ENCODE peak calls at places on chromosomes 6 and 20, in four cellular contexts. U, D, B and V are unnamed samples.

GRCh38 chr6:134911532-134911931 is 38.4 kb downstream of the ALDH8A1 start:
- DNase-seq in D (no peak), U (no peak), B (no peak), V (no peak)

GRCh38 chr6:42694586-42694985 is 27.8 kb downstream of the PRPH2 start:
- DNase-seq in D (no peak), U (no peak), B (no peak), V (no peak)

GRCh38 chr20:38152175-38153010 is 12.7 kb downstream of the TGM2 start:
- DNase-seq in D (no peak), B (no peak), U (peak), V (peak)

GRCh38 chr6:102355578-102355977 is 962.1 kb downstream of the GRIK2 start:
- DNase-seq in B (no peak), D (no peak), U (no peak), V (no peak)

GRCh38 chr20:63090682-63091571 is 84.2 kb upstream of the BHLHE23 start:
- DNase-seq in U (no peak), B (no peak), D (no peak), V (no peak)

GRCh38 chr6:87281426-87281825 is 41.0 kb upstream of the SMIM8 start:
- DNase-seq in U (no peak), D (no peak), B (no peak), V (no peak)

GRCh38 chr6:111087871-111088667 is 766 bp downstream of the SLC16A10 start:
- DNase-seq in D (no peak), B (peak), U (peak), V (peak)

GRCh38 chr6:133502451-133503259 is 261.5 kb downstream of the EYA4 start:
- DNase-seq in U (no peak), B (no peak), D (no peak), V (no peak)

GRCh38 chr20:17885544-17885943 is 83.0 kb downstream of the SNX5 start:
- DNase-seq in U (no peak), B (no peak), D (no peak), V (no peak)

GRCh38 chr20:58550661-58551060 is 35.5 kb upstream of the APCDD1L start:
- DNase-seq in B (no peak), U (no peak), D (no peak), V (no peak)

GRCh38 chr6:114342086-114342825 is 567 bp downstream of the HS3ST5 start:
- DNase-seq in B (peak), U (peak), D (no peak), V (peak)

GRCh38 chr6:79778794-79779193 is 147.7 kb downstream of the SH3BGRL2 start:
- DNase-seq in U (no peak), B (no peak), D (no peak), V (no peak)

GRCh38 chr6:133953634-133954415 is 801 bp downstream of the TBPL1 start:
- DNase-seq in B (no peak), D (no peak), U (no peak), V (no peak)

GRCh38 chr20:4684837-4685413 is 36.8 kb upstream of the PRND start:
- DNase-seq in U (no peak), B (no peak), D (no peak), V (no peak)

GRCh38 chr20:32674362-32674789 is 635 bp upstream of the C20orf203 start:
- DNase-seq in B (no peak), D (no peak), U (peak), V (peak)

GRCh38 chr6:124487778-124488431 is 474.3 kb upstream of the RNF217 start:
- DNase-seq in D (peak), U (no peak), B (no peak), V (no peak)

GRCh38 chr20:58553166-58553696 is 38.0 kb upstream of the APCDD1L start:
- DNase-seq in B (no peak), U (no peak), D (no peak), V (no peak)

GRCh38 chr6:16760536-16761468 is at the start of gene ATXN1:
- DNase-seq in B (peak), U (peak), D (no peak), V (peak)

GRCh38 chr6:37204014-37204751 is 34.2 kb downstream of the PIM1 start:
- DNase-seq in U (no peak), D (no peak), B (no peak), V (no peak)

GRCh38 chr6:121826156-121826810 is 390.8 kb downstream of the GJA1 start:
- DNase-seq in U (no peak), B (no peak), D (peak), V (no peak)

GRCh38 chr20:32569380-32570305 is 15.5 kb downstream of the NOL4L start:
- DNase-seq in U (no peak), B (no peak), D (no peak), V (no peak)

GRCh38 chr20:50828363-50829136 is 33.7 kb downstream of the BCAS4 start:
- DNase-seq in U (no peak), D (no peak), B (no peak), V (no peak)

GRCh38 chr20:3080939-3081388 is 3.6 kb downstream of the AVP start:
- DNase-seq in D (no peak), U (no peak), B (no peak), V (no peak)

GRCh38 chr20:48659888-48660287 is 167.9 kb downstream of the PREX1 start:
- DNase-seq in B (no peak), U (no peak), D (no peak), V (no peak)

GRCh38 chr6:108570518-108570917 is 9.8 kb downstream of the FOXO3 start:
- DNase-seq in B (no peak), D (no peak), U (no peak), V (no peak)
- TF ChIP-seq CTCF in B (no peak), D (peak), U (peak), V (peak)

GRCh38 chr6:69832558-69832957 is 33.8 kb upstream of the COL19A1 start:
- DNase-seq in U (no peak), B (no peak), D (no peak), V (no peak)

GRCh38 chr6:69825904-69826303 is 29.1 kb upstream of the LMBRD1 start:
- DNase-seq in D (no peak), B (no peak), U (no peak), V (no peak)

DNA sequence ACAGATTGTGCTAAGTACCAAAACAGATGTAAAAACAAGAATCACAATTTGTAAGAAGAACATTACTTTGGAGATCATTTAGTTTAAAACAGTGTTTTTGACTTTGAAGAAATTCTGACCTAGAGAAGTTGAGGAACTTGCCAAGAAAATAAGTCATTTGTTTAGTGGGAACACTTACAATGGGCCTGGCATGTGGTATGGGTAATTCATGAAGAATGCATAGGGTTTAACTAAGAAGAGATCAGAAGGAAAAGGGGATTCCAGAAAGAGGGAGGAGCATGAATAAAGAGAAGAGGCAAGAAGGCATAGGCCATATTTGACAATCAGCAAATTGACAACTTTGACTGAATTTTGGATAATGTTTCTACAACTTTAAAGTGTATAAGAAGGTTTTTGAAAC is 30.7 kb upstream of the LMBRD1 start:
- DNase-seq in B (no peak), U (no peak), D (no peak), V (no peak)
- TF ChIP-seq CTCF in B (no peak), U (no peak), D (no peak), V (no peak)

DNA sequence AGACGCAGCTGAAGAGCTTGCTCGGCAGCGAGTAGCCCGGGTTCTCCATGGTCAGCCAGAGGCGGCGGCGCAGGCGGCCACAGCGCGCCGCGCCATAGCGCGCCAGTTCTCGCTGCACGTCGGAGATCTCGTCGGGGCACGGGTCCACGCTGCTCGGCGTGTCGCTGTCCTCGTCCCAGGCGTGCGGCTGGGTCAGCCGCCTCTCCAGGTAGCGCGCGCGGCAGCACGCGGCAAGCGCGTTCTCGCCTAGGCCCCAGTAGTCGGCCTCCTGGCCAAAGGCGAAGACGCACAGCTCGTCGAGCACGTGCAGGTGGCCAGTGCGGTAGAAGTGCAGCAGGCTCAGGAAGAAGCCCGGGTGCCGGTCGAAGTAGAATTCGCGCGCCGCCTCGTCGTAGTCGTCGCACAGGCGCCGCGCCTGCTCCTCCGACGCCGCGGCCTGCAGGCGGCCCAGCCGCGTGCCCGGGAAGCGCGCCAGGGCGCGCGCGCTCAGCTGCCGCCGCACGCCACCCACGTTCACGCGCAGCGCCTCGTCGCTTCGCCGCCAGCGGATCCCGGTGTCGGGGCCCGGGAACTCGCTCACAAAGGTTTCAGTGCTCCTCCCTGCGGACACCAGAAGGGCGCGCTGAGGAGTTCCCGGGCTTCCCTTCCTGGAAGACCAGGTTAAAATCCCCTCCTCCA is 2.7 kb downstream of the KCNS1 start:
- DNase-seq in U (peak), B (no peak), D (no peak), V (no peak)
- TF ChIP-seq CTCF in U (no peak), B (peak), D (peak), V (no peak)

DNA sequence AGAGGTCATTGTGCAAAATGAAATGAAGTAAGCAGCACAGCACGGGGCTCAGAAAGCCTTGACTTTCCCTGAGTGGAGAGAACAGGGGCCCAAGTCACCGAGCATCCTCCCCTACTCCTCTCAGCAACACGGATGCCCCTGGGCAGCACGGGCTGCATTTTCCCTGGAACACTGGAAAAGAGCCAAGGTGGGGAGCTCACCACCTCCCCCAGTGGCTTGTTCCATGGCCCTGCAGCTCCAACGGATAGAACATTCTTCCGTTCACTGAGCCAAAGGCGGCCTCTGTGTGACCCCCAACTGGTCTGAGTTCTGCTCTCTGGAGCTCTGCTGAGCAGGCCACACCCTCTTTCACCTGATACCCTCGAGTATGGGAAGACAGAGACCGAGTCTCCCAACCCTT is 20.8 kb upstream of the EMILIN3 start:
- DNase-seq in B (no peak), U (no peak), D (no peak), V (no peak)
- TF ChIP-seq CTCF in B (no peak), U (no peak), D (no peak), V (no peak)

DNA sequence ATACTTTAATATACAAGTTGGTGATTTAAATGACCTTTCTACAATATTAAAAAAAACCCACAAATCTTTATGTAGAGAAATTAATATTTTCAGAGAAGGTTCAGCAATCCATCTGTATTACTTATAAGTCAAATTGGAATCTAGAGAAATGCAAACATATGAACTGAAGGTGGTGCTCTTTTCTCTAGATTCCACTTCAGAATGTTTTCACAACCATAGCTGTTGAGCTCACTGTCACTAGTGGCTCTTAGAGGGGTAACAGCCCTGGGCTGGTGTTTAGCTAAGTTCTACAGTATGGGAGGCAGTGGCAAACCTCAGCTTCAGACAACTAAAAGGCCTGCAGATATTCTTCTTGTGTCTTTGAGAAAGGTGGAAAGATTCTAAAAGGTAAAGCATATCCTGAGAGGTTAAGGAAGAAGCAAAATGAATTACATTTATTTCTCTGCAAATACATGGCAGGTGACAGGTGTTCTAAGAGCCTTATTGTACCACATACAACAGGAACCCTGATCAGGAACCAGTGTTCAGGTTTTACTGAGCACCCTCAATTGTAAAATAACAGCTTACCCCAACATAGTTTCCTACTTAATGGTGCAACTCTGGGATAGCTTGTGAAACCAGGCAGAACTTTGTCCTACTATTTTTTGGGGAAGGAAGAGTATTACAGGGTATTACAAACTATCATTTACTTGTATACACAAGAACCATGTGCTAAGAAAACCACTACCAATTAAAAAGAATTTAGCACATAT is 56.6 kb upstream of the SAMHD1 start:
- DNase-seq in B (no peak), D (no peak), U (peak), V (peak)
- TF ChIP-seq CTCF in B (no peak), D (no peak), U (peak), V (peak)

GRCh38 chr6:8462694-8463093 is 27.3 kb upstream of the SLC35B3 start:
- DNase-seq in D (no peak), B (no peak), U (no peak), V (no peak)

GRCh38 chr6:8462169-8462568 is 26.8 kb upstream of the SLC35B3 start:
- DNase-seq in D (no peak), U (no peak), B (no peak), V (no peak)
- TF ChIP-seq CTCF in D (no peak), U (no peak), B (no peak), V (no peak)

GRCh38 chr6:89942601-89943000 is 48.3 kb downstream of the GJA10 start:
- DNase-seq in U (no peak), B (no peak), D (no peak), V (no peak)

GRCh38 chr6:89941847-89942497 is 47.7 kb downstream of the GJA10 start:
- DNase-seq in U (no peak), B (no peak), D (no peak), V (no peak)

GRCh38 chr6:89944181-89944755 is 50.0 kb downstream of the GJA10 start:
- DNase-seq in U (no peak), D (no peak), B (no peak), V (no peak)

GRCh38 chr6:89941031-89941775 is 46.9 kb downstream of the GJA10 start:
- DNase-seq in D (no peak), B (peak), U (no peak), V (no peak)

DNA sequence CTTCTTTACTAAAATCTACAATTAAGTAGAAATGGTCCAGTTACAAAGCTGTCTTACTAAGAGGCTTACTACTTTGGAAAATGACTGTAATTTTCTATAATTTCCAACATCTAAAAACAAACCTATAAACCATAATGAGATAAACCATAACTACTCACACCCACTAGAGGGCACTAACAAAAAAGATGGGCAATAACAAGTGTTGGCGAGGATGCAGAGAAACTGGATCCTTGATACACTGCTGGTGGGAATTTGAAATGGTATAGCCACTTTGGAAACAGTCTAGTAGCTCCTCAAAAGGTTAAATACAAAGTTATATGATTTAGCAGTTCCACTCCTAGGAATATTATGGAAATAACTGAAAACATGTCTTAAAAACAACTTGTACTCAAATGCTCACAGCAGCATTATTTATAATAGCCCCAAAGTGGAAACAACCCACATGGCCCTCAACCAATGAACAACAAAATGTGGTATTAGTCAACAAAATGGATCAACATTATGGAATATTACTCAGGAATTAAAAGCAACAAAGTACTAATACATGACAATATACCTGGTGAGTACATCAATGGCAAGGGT is 50.6 kb downstream of the GJA10 start:
- DNase-seq in B (no peak), D (no peak), U (no peak), V (no peak)
- TF ChIP-seq CTCF in B (peak), D (peak), U (peak), V (no peak)

GRCh38 chr6:106098383-106099234 is 12.5 kb downstream of the PRDM1 start:
- DNase-seq in B (no peak), D (no peak), U (no peak), V (no peak)
- TF ChIP-seq CTCF in B (no peak), D (no peak), U (no peak), V (no peak)

GRCh38 chr6:26021350-26022165 is 59.0 kb downstream of the TRIM38 start:
- DNase-seq in U (peak), B (peak), D (peak), V (peak)
- TF ChIP-seq CTCF in U (no peak), B (no peak), D (no peak), V (no peak)

DNA sequence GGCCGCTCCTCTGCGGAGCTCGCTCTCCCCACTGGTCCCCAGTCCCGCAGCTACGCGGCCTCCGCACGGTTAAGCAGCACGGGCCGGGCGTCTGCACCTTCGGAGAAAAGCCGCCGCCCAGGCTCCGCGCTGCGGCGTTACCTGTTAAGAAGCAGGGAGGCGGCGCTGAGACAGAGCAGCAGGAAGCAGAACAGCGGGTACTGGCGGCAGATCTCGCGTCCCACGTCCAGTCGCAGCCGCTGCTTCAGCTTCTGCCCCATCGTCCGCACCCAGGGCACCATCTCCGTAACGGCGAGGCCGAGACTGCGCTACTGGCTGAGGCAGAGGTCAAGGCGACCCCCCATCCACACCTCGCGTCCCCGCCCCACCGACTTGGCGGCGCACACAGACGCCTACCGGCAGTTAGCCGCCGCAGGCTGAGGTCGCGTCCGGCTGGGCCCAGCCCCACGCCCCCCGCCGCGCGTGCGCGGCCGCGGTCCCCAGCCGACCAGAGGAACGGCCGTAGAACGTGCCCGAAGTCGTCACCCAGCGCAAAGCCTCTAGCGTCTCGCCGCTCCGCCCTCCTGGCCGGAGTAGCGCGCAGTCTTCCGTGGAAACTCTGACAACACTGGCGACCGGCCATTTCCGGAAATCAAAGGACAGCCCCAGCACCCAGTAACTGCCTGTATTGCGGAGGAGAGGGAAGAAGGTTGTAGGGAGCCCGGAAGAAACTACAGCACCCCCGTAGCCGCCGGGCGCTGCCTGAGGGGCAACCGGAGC is at the start of gene SNX14:
- DNase-seq in B (peak), U (peak), D (peak), V (peak)
- TF ChIP-seq CTCF in B (peak), U (no peak), D (no peak), V (no peak)